ENCODE peak calls at places on chromosomes 16 and 17, in seven cellular contexts. One of them, this sample, is unnamed.

GRCh38 chr17:42252528-42253172 is 23.5 kb downstream of the STAT5B start:
- DNase-seq in tibial nerve: no peak
- DNase-seq in K562: no peak
- DNase-seq in Peyer's patch: no peak
- DNase-seq in HepG2: no peak
- DNase-seq in A549: no peak
- DNase-seq in GM12891: no peak
- DNase-seq in this sample: no peak

GRCh38 chr16:4945560-4946502 is 8.9 kb upstream of the PPL start:
- DNase-seq in GM12891: no peak
- DNase-seq in HepG2: no peak
- DNase-seq in K562: no peak
- DNase-seq in tibial nerve: peak; percentile 40
- DNase-seq in A549: peak; percentile 74
- DNase-seq in Peyer's patch: no peak
- DNase-seq in this sample: no peak

GRCh38 chr17:38454528-38454927 is 26.3 kb downstream of the ARHGAP23 start:
- DNase-seq in A549: peak; percentile 79
- DNase-seq in HepG2: no peak
- DNase-seq in K562: no peak
- DNase-seq in GM12891: no peak
- DNase-seq in tibial nerve: peak; percentile 64
- DNase-seq in Peyer's patch: peak; percentile 19
- DNase-seq in this sample: no peak

GRCh38 chr17:40714473-40714872 is 10.9 kb upstream of the KRT24 start:
- DNase-seq in tibial nerve: no peak
- DNase-seq in K562: no peak
- DNase-seq in HepG2: no peak
- DNase-seq in Peyer's patch: no peak
- DNase-seq in GM12891: no peak
- DNase-seq in A549: peak; percentile 33
- DNase-seq in this sample: no peak

GRCh38 chr16:83898463-83899271 is at the start of gene MLYCD:
- DNase-seq in GM12891: peak; percentile 97
- DNase-seq in A549: peak; percentile 55
- DNase-seq in tibial nerve: peak; percentile 69
- DNase-seq in K562: peak; percentile 98
- DNase-seq in HepG2: peak; percentile 76
- DNase-seq in Peyer's patch: peak; percentile 73
- DNase-seq in this sample: peak; percentile 87

GRCh38 chr16:8878523-8878911 is 3.6 kb upstream of the LITAFD start:
- DNase-seq in GM12891: no peak
- DNase-seq in Peyer's patch: no peak
- DNase-seq in tibial nerve: no peak
- DNase-seq in A549: peak; percentile 51
- DNase-seq in HepG2: no peak
- DNase-seq in K562: no peak
- DNase-seq in this sample: no peak

GRCh38 chr17:41894791-41895331 is 23.9 kb downstream of the ACLY start:
- DNase-seq in K562: no peak
- DNase-seq in A549: peak; percentile 57
- DNase-seq in HepG2: no peak
- DNase-seq in GM12891: no peak
- DNase-seq in Peyer's patch: no peak
- DNase-seq in tibial nerve: peak; percentile 32
- DNase-seq in this sample: no peak

GRCh38 chr17:15507896-15508295 is 40.5 kb upstream of the CDRT4 start:
- DNase-seq in K562: no peak
- DNase-seq in Peyer's patch: no peak
- DNase-seq in HepG2: no peak
- DNase-seq in A549: no peak
- DNase-seq in GM12891: no peak
- DNase-seq in tibial nerve: no peak
- DNase-seq in this sample: no peak

GRCh38 chr16:29994613-29995329 is 646 bp downstream of the HIRIP3 start:
- DNase-seq in tibial nerve: no peak
- DNase-seq in A549: no peak
- DNase-seq in GM12891: no peak
- DNase-seq in K562: peak; percentile 81
- DNase-seq in Peyer's patch: peak; percentile 73
- DNase-seq in HepG2: no peak
- DNase-seq in this sample: no peak

GRCh38 chr16:27972500-27972899 is 91.0 kb downstream of the GSG1L start:
- DNase-seq in Peyer's patch: no peak
- DNase-seq in K562: peak; percentile 45
- DNase-seq in tibial nerve: no peak
- DNase-seq in HepG2: peak; percentile 51
- DNase-seq in GM12891: peak; percentile 42
- DNase-seq in A549: peak; percentile 72
- DNase-seq in this sample: peak; percentile 45

GRCh38 chr17:79133986-79134385 is 59.4 kb downstream of the ENGASE start:
- DNase-seq in tibial nerve: no peak
- DNase-seq in K562: no peak
- DNase-seq in A549: no peak
- DNase-seq in GM12891: no peak
- DNase-seq in HepG2: no peak
- DNase-seq in Peyer's patch: no peak
- DNase-seq in this sample: no peak

GRCh38 chr17:32936894-32937500 is 9.0 kb downstream of the TMEM98 start:
- DNase-seq in GM12891: peak; percentile 57
- DNase-seq in HepG2: peak; percentile 59
- DNase-seq in tibial nerve: peak; percentile 53
- DNase-seq in A549: peak; percentile 69
- DNase-seq in Peyer's patch: peak; percentile 48
- DNase-seq in K562: peak; percentile 80
- DNase-seq in this sample: peak; percentile 88

GRCh38 chr17:76179496-76180467 is 38.7 kb upstream of the FOXJ1 start:
- DNase-seq in K562: peak; percentile 69
- DNase-seq in GM12891: no peak
- DNase-seq in Peyer's patch: no peak
- DNase-seq in A549: peak; percentile 40
- DNase-seq in HepG2: no peak
- DNase-seq in tibial nerve: no peak
- DNase-seq in this sample: peak; percentile 76

GRCh38 chr16:31472559-31473203 is 729 bp downstream of the TGFB1I1 start:
- DNase-seq in K562: peak; percentile 86
- DNase-seq in tibial nerve: peak; percentile 83
- DNase-seq in HepG2: peak; percentile 58
- DNase-seq in Peyer's patch: peak; percentile 41
- DNase-seq in GM12891: peak; percentile 52
- DNase-seq in A549: peak; percentile 93
- DNase-seq in this sample: peak; percentile 93

GRCh38 chr16:23999663-24000062 is 163.9 kb downstream of the PRKCB start:
- DNase-seq in K562: no peak
- DNase-seq in GM12891: no peak
- DNase-seq in A549: no peak
- DNase-seq in HepG2: no peak
- DNase-seq in tibial nerve: no peak
- DNase-seq in Peyer's patch: no peak
- DNase-seq in this sample: no peak
- TF ChIP-seq POLR2A in K562: no peak
- TF ChIP-seq POLR2A in GM12891: no peak
- TF ChIP-seq POLR2A in A549: no peak
- TF ChIP-seq POLR2A in HepG2: no peak
- TF ChIP-seq POLR2A in tibial nerve: no peak
- TF ChIP-seq POLR2A in Peyer's patch: no peak
- TF ChIP-seq POLR2A in this sample: no peak

GRCh38 chr17:50354198-50354597 is 8.3 kb downstream of the XYLT2 start:
- DNase-seq in GM12891: no peak
- DNase-seq in A549: no peak
- DNase-seq in HepG2: no peak
- DNase-seq in tibial nerve: no peak
- DNase-seq in Peyer's patch: no peak
- DNase-seq in K562: no peak
- DNase-seq in this sample: no peak

GRCh38 chr17:50353600-50354195 is 7.8 kb downstream of the XYLT2 start:
- DNase-seq in Peyer's patch: no peak
- DNase-seq in K562: no peak
- DNase-seq in HepG2: no peak
- DNase-seq in tibial nerve: no peak
- DNase-seq in A549: no peak
- DNase-seq in GM12891: no peak
- DNase-seq in this sample: no peak

GRCh38 chr17:50354776-50355175 is 8.8 kb downstream of the XYLT2 start:
- DNase-seq in Peyer's patch: no peak
- DNase-seq in tibial nerve: no peak
- DNase-seq in HepG2: no peak
- DNase-seq in A549: no peak
- DNase-seq in K562: no peak
- DNase-seq in GM12891: no peak
- DNase-seq in this sample: no peak

GRCh38 chr17:50352072-50352692 is 6.3 kb downstream of the XYLT2 start:
- DNase-seq in K562: no peak
- DNase-seq in tibial nerve: no peak
- DNase-seq in Peyer's patch: no peak
- DNase-seq in A549: no peak
- DNase-seq in HepG2: no peak
- DNase-seq in GM12891: no peak
- DNase-seq in this sample: no peak

DNA sequence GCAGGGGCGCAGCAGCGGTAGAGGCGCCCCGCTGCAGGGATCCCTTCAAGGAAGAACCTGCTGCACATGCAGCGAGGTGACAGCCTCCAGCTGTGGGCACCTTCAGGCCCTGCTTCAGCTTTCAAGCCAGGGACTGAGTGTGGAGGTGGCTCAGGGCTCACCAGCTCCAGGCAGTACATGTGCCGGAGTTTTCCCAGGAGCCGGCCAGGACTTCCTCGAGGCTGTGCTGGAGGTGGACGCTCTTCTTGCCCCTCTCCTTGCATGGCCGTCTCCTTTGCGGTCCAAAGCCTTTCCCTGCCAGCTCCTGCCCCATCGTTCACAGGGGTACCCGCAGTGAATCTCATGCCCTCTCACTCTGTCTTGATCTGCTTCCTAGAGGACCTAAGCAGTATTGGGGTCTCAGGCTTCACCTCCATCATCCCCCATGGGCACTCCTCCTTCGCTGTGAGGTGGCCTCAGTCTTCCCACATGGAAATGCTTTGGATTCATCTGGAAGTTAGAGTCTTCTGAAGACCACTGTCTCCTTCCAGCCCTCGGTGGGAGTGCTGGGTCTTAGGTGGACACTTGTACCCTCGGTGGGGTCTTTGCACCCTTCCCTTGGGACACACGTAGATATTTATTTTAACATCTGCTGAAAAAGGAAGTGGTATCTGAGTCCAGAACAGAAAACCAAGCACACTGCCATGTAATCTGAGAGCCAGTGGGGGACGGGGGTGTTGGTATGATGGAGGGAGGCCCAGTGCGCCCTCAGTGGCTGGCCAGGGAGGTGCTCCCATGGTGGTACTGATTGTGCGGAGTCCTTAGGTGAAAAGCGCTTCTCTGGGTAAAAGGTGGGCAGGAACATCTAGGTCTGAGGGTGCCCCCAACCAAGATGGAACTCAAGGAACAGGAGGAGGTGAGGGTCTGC is 7.0 kb downstream of the XYLT2 start:
- DNase-seq in K562: no peak
- DNase-seq in Peyer's patch: no peak
- DNase-seq in HepG2: no peak
- DNase-seq in tibial nerve: no peak
- DNase-seq in GM12891: no peak
- DNase-seq in A549: no peak
- DNase-seq in this sample: no peak
- TF ChIP-seq POLR2A in K562: no peak
- TF ChIP-seq POLR2A in Peyer's patch: no peak
- TF ChIP-seq POLR2A in HepG2: no peak
- TF ChIP-seq POLR2A in tibial nerve: no peak
- TF ChIP-seq POLR2A in GM12891: peak; percentile 23
- TF ChIP-seq POLR2A in A549: no peak
- TF ChIP-seq POLR2A in this sample: no peak

DNA sequence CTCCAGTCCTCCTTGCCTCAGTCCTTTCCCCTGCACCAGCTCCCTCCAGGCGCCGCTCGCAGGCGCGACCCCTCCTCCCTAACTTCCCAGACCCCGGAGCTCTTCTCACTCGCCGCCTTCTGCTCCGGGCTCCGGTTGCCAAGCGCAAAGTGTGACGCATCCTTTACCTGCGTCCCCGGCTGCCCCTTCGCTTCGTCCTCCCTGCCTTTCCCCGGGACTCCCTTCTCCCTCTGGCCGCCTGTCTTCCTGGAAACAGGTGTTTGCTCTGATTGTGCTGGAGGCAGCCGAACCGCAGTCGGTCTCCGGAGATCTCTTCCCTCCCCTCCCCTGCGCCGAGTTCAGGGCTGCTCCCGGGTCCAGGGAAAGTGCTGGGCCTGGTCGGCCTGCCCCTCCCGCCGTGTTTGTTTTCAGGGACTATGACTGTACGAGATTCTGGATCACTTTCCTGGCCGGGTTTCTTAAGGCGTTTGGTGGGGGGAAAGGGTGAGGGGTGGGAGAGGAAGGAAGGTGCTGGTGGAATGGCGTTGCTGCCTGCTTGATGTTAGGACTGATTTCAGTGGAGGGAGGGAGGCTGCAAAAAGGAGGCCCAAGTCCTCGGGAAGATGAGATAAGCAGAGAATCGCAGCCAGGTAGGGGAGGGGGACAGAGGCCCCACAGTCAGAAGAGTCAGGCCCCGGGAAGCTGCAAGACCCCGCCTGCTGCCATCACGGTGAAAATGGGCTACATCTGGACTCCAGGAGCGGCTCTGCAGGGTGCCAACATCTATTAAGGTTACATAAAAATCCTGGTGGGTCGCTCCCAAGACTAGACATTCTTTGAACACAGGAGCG is 893 bp downstream of the ARHGAP44 start:
- DNase-seq in A549: no peak
- DNase-seq in Peyer's patch: no peak
- DNase-seq in K562: no peak
- DNase-seq in GM12891: no peak
- DNase-seq in HepG2: no peak
- DNase-seq in tibial nerve: no peak
- DNase-seq in this sample: no peak
- TF ChIP-seq POLR2A in A549: no peak
- TF ChIP-seq POLR2A in Peyer's patch: no peak
- TF ChIP-seq POLR2A in K562: no peak
- TF ChIP-seq POLR2A in GM12891: no peak
- TF ChIP-seq POLR2A in HepG2: no peak
- TF ChIP-seq POLR2A in tibial nerve: no peak
- TF ChIP-seq POLR2A in this sample: no peak

DNA sequence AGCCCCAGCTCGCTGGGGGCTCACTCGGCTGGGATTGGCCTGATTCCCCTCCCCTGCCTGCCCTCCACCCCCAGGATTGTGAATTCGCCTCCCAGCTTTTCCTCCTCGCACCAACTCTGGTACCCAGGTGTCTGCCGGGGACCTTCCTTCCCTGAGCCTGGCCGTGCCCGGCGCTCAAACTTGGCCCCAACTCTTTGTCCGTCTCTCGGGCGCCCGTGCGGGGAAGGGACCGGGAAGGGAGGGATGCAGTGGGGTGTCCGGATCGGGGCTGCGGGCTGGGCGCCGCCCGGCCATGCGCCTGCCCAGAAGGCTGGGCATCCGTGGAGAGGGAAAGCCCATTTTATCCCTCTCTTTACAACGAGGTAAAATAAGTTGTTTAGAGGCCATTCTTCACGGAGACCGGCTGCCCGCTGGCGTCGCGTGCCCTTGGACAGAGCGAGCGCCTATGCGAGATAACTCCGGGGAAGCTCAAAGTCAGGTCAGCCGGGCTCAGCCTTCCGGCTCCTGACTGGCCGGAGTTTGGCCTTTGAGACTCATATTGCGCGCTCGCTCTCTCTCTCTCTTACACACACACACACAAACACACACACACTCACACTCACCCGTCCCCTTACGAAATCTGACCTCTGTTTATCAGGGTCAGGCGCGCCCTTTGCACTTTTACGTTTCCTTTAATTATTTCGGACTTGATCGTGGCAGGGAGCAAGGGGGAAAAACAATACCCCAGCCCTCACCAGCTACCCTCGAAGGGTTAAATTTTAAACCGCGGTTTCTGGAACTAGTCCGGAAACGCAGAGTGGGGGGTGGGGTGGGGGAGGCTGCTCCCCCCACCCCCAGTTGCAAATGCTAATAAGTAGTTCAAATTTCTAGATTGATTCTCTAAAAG is 798 bp upstream of the MAF start:
- DNase-seq in HepG2: peak; percentile 72
- DNase-seq in tibial nerve: no peak
- DNase-seq in A549: peak; percentile 13
- DNase-seq in GM12891: peak; percentile 5
- DNase-seq in Peyer's patch: no peak
- DNase-seq in K562: no peak
- DNase-seq in this sample: peak; percentile 1
- TF ChIP-seq POLR2A in HepG2: peak; percentile 46
- TF ChIP-seq POLR2A in tibial nerve: peak; percentile 19
- TF ChIP-seq POLR2A in A549: no peak
- TF ChIP-seq POLR2A in GM12891: no peak
- TF ChIP-seq POLR2A in Peyer's patch: peak; percentile 94
- TF ChIP-seq POLR2A in K562: no peak
- TF ChIP-seq POLR2A in this sample: no peak